ENCODE peak calls at places on chromosomes 2 and 18, in four cellular contexts. N is HepG2, E is A549, Z is K562. H is an unnamed sample.

GRCh38 chr2:47862949-47863348 is 43.3 kb downstream of the FBXO11 start:
- DNase-seq in N (no peak), Z (no peak), E (no peak), H (no peak)

GRCh38 chr18:35807942-35808341 is 164.5 kb upstream of the RMP24 start:
- DNase-seq in E (no peak), N (no peak), Z (no peak), H (no peak)

GRCh38 chr2:122191331-122191730 is 435.9 kb downstream of the TSN start:
- DNase-seq in N (peak; percentile 41), E (peak; percentile 22), Z (peak; percentile 50), H (peak; percentile 63)

GRCh38 chr18:21167641-21168372 is 56.2 kb upstream of the ROCK1 start:
- DNase-seq in E (no peak), Z (no peak), N (peak; percentile 24), H (peak; percentile 63)

GRCh38 chr2:78023356-78023755 is 501.2 kb upstream of the LRRTM4 start:
- DNase-seq in E (no peak), N (no peak), Z (no peak), H (no peak)

GRCh38 chr18:36440614-36441013 is 143.1 kb downstream of the FHOD3 start:
- DNase-seq in E (no peak), N (no peak), Z (no peak), H (no peak)

GRCh38 chr2:182432051-182432450 is 5.2 kb upstream of the PDE1A start:
- DNase-seq in N (no peak), Z (no peak), E (no peak), H (no peak)

GRCh38 chr2:10220045-10220444 is 82.7 kb upstream of the HPCAL1 start:
- DNase-seq in Z (no peak), E (no peak), N (no peak), H (no peak)

GRCh38 chr18:47754311-47755101 is 176.0 kb downstream of the SMAD2 start:
- DNase-seq in N (peak; percentile 23), Z (peak; percentile 72), E (peak; percentile 26), H (peak; percentile 100)

GRCh38 chr2:33518929-33519328 is 42.5 kb downstream of the RASGRP3 start:
- DNase-seq in E (no peak), N (no peak), Z (no peak), H (no peak)

GRCh38 chr2:205245001-205245400 is 437.3 kb upstream of the NRP2 start:
- DNase-seq in E (no peak), N (no peak), Z (no peak), H (no peak)

GRCh38 chr2:63735263-63735662 is 106.4 kb upstream of the UGP2 start:
- DNase-seq in N (peak; percentile 39), Z (no peak), E (no peak), H (no peak)

GRCh38 chr2:181675241-181675640 is 5.1 kb downstream of the NEUROD1 start:
- DNase-seq in E (no peak), N (no peak), Z (no peak), H (no peak)

GRCh38 chr2:104028066-104028465 is 825.8 kb upstream of the POU3F3 start:
- DNase-seq in N (no peak), E (no peak), Z (no peak), H (no peak)

GRCh38 chr2:104026726-104027125 is 827.2 kb upstream of the POU3F3 start:
- DNase-seq in E (no peak), N (no peak), Z (no peak), H (no peak)

DNA sequence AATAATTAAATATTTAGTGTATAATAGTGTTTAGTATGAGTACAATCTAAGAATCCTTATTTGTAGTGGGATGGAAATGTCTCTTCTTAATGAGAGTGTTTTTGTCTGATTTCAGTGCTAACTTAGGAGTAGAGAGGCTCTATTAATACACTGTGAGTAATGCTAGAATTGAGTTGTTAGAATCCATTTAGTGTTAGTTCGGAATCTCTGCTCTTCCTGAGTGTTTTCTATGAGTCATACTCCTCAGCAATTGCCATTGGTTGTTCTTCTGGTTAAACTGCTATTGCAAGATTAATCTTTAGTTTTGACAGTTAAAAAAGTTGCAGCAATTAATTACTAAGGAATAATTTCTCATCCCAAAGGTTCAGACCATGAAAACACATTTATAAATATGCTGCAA is 828.6 kb upstream of the POU3F3 start:
- DNase-seq in E (no peak), N (no peak), Z (no peak), H (no peak)
- TF ChIP-seq HDAC2 in E (no peak), N (no peak), Z (no peak), H (no peak)

GRCh38 chr18:43570593-43570992 is 293.3 kb upstream of the SYT4 start:
- DNase-seq in Z (no peak), E (no peak), N (no peak), H (no peak)
- TF ChIP-seq HDAC2 in Z (no peak), E (no peak), N (no peak), H (no peak)

GRCh38 chr2:43636616-43637015 is 444 bp upstream of the PLEKHH2 start:
- DNase-seq in Z (no peak), N (no peak), E (no peak), H (no peak)
- TF ChIP-seq HDAC2 in Z (no peak), N (no peak), E (no peak), H (no peak)

GRCh38 chr2:12700989-12701388 is 15.7 kb upstream of the TRIB2 start:
- DNase-seq in Z (no peak), E (no peak), N (no peak), H (no peak)

GRCh38 chr2:12704378-12704777 is 12.4 kb upstream of the TRIB2 start:
- DNase-seq in E (no peak), Z (no peak), N (no peak), H (no peak)

GRCh38 chr2:12702661-12703121 is 14.0 kb upstream of the TRIB2 start:
- DNase-seq in E (no peak), Z (no peak), N (no peak), H (no peak)

GRCh38 chr2:12705230-12705629 is 11.5 kb upstream of the TRIB2 start:
- DNase-seq in Z (no peak), N (no peak), E (no peak), H (no peak)

DNA sequence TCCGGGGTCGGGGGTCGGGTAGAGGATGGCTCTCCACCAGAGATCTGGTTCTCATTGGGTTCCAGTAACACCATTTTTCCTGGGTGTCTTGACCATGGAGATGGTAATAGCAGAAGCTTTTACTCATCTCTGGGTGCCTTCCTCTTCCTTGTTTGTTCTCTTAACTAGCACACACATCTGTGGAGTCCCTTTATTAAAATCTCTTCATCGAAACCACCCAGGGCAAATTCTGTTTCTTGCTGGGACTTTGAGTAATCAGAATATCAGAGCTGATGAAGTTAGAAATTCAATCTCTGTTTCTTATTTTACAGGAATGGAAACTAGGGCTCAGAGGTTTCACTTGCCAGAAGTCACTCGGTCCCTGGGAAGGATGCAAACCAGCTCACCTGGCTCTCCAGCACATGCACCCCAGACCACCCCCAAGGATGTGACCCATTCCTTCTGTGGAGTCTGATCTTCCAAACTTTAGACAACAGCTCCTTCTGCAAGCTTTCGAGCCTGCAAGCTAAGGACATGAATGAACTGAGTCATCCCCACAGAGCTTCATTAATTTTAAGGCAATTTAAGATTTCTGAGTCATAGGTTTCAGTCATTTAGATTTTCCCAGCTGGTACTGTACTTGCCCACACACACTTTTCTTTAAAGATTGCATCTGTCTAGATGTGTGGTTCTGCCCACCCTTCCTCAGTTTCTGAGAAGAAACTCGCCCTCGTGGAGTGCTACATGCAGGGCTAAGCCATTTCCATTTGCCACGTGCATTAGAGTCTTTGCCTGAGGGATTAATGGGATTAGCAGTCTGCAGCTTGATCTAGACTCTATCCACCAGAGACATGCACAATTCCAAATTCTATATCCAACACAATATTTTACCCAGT is 14.7 kb upstream of the TRIB2 start:
- DNase-seq in E (no peak), N (no peak), Z (no peak), H (no peak)
- TF ChIP-seq HDAC2 in E (no peak), N (no peak), Z (no peak), H (no peak)

GRCh38 chr18:24488824-24489493 is 28.5 kb downstream of the HRH4 start:
- DNase-seq in N (peak; percentile 13), E (peak; percentile 21), Z (peak; percentile 60), H (no peak)

GRCh38 chr18:24491882-24492281 is 31.4 kb downstream of the HRH4 start:
- DNase-seq in Z (no peak), N (no peak), E (no peak), H (no peak)

GRCh38 chr18:24494586-24494985 is 34.1 kb downstream of the HRH4 start:
- DNase-seq in E (no peak), N (no peak), Z (no peak), H (no peak)

GRCh38 chr18:24492445-24492844 is 32.0 kb downstream of the HRH4 start:
- DNase-seq in E (no peak), Z (no peak), N (no peak), H (no peak)

DNA sequence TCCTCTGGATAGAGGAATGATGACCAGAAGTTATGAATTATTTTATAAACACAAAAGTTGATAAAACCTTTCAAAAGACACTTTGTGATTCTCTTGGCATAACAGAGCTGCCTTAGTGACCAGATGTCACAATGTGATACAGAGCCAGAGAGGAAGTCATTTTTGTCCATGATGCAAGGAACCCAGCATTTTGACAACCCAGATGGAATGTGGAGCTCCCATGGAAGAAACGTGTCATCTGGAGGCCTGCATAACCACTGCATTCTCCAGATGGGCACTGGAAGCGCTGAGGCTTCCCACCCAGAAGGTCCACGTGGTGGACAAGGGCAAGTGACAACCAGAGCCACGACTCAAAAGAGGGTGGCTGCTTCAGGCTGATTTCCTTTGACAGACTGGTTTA is 30.1 kb downstream of the HRH4 start:
- DNase-seq in E (no peak), Z (no peak), N (no peak), H (no peak)
- TF ChIP-seq HDAC2 in E (no peak), Z (no peak), N (no peak), H (no peak)

DNA sequence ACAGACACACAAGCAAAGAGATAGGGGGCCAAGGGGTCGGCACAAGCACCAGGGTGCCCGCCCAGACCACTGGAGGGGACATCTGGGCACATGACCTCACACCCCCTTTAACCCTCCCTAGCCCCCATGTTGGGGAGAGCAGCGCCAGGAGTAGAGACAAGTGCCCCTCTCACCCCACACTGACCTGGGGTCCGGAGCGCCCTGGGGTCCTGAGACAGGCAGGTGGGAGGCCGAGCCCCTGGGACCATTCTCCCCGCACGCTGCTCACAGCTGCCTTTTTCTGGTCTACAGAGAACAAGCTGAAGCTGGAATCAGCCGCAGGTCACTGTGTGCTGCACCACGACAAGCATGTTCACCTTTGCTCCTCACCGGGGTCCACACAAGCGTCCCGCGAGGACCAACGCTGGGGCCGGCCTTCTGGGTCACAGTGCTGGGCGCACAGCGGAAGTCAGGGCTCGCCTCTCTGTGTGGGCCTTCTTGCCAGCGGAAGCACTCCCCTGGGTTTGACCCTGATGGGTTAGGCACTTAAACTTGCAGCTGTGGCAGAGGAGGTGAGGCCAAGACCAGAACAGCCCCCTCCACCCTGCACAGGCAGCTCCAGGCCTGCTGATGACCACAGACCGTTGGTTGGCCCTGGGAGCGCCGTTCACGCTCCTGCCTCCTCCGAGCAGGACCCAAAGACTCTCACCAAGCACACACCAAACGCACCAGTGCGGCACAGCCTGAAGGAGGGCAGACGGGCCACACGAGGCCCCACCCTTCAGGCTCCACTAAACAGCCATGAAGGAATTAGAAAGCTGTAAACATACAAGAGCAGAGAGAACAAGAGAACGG is 275.3 kb downstream of the EIPR1 start:
- DNase-seq in N (no peak), E (no peak), Z (no peak), H (no peak)
- TF ChIP-seq HDAC2 in N (no peak), E (no peak), Z (no peak), H (no peak)

H was measured in H1.